ENCODE peak calls at places on chromosome 1, in six cellular contexts. One of them, this sample, is unnamed.

GRCh38 chr1:28280501-28280900 is 21.2 kb downstream of the SESN2 start:
- DNase-seq in HT-29: no peak
- DNase-seq in AG20443: no peak
- DNase-seq in naive thymus-derived CD8-positive, alpha-beta T cell: no peak
- DNase-seq in hepatocyte: no peak
- DNase-seq in NCI-H1092: no peak
- DNase-seq in this sample: no peak

GRCh38 chr1:54135436-54136120 is 17.2 kb downstream of the CDCP2 start:
- DNase-seq in HT-29: no peak
- DNase-seq in AG20443: no peak
- DNase-seq in naive thymus-derived CD8-positive, alpha-beta T cell: no peak
- DNase-seq in hepatocyte: no peak
- DNase-seq in NCI-H1092: no peak
- DNase-seq in this sample: no peak

GRCh38 chr1:218266356-218266755 is 18.7 kb upstream of the RRP15 start:
- DNase-seq in HT-29: no peak
- DNase-seq in AG20443: no peak
- DNase-seq in naive thymus-derived CD8-positive, alpha-beta T cell: no peak
- DNase-seq in hepatocyte: no peak
- DNase-seq in NCI-H1092: no peak
- DNase-seq in this sample: no peak

GRCh38 chr1:226371866-226372490 is 35.9 kb downstream of the PARP1 start:
- DNase-seq in HT-29: no peak
- DNase-seq in AG20443: no peak
- DNase-seq in naive thymus-derived CD8-positive, alpha-beta T cell: no peak
- DNase-seq in hepatocyte: no peak
- DNase-seq in NCI-H1092: no peak
- DNase-seq in this sample: no peak

GRCh38 chr1:27353166-27353565 is 11.3 kb downstream of the SYTL1 start:
- DNase-seq in HT-29: no peak
- DNase-seq in AG20443: no peak
- DNase-seq in naive thymus-derived CD8-positive, alpha-beta T cell: no peak
- DNase-seq in hepatocyte: no peak
- DNase-seq in NCI-H1092: no peak
- DNase-seq in this sample: no peak

GRCh38 chr1:94978401-94978800 is 51.5 kb upstream of the CNN3 start:
- DNase-seq in HT-29: no peak
- DNase-seq in AG20443: no peak
- DNase-seq in naive thymus-derived CD8-positive, alpha-beta T cell: no peak
- DNase-seq in hepatocyte: no peak
- DNase-seq in NCI-H1092: no peak
- DNase-seq in this sample: no peak

GRCh38 chr1:168391759-168392681 is 111.3 kb downstream of the TBX19 start:
- DNase-seq in HT-29: no peak
- DNase-seq in AG20443: no peak
- DNase-seq in naive thymus-derived CD8-positive, alpha-beta T cell: no peak
- DNase-seq in hepatocyte: no peak
- DNase-seq in NCI-H1092: peak
- DNase-seq in this sample: no peak

GRCh38 chr1:8712413-8713229 is 104.8 kb downstream of the RERE start:
- DNase-seq in HT-29: peak
- DNase-seq in AG20443: peak
- DNase-seq in naive thymus-derived CD8-positive, alpha-beta T cell: no peak
- DNase-seq in hepatocyte: peak
- DNase-seq in NCI-H1092: peak
- DNase-seq in this sample: no peak

GRCh38 chr1:157198619-157199420 is 60.6 kb upstream of the ETV3 start:
- DNase-seq in HT-29: peak
- DNase-seq in AG20443: no peak
- DNase-seq in naive thymus-derived CD8-positive, alpha-beta T cell: no peak
- DNase-seq in hepatocyte: peak
- DNase-seq in NCI-H1092: no peak
- DNase-seq in this sample: no peak

GRCh38 chr1:89732643-89733222 is 88.1 kb upstream of the LRRC8D start:
- DNase-seq in HT-29: no peak
- DNase-seq in AG20443: no peak
- DNase-seq in naive thymus-derived CD8-positive, alpha-beta T cell: no peak
- DNase-seq in hepatocyte: no peak
- DNase-seq in NCI-H1092: no peak
- DNase-seq in this sample: no peak

GRCh38 chr1:47935856-47936255 is 61.3 kb downstream of the TRABD2B start:
- DNase-seq in HT-29: no peak
- DNase-seq in AG20443: no peak
- DNase-seq in naive thymus-derived CD8-positive, alpha-beta T cell: no peak
- DNase-seq in hepatocyte: no peak
- DNase-seq in NCI-H1092: no peak
- DNase-seq in this sample: no peak

GRCh38 chr1:199550384-199551067 is 477.0 kb upstream of the NR5A2 start:
- DNase-seq in HT-29: no peak
- DNase-seq in AG20443: no peak
- DNase-seq in naive thymus-derived CD8-positive, alpha-beta T cell: no peak
- DNase-seq in hepatocyte: peak
- DNase-seq in NCI-H1092: no peak
- DNase-seq in this sample: no peak

GRCh38 chr1:107936498-107937481 is 28.2 kb downstream of the VAV3 start:
- DNase-seq in HT-29: peak
- DNase-seq in AG20443: peak
- DNase-seq in naive thymus-derived CD8-positive, alpha-beta T cell: no peak
- DNase-seq in hepatocyte: peak
- DNase-seq in NCI-H1092: no peak
- DNase-seq in this sample: peak

GRCh38 chr1:41728403-41729202 is 190.1 kb downstream of the HIVEP3 start:
- DNase-seq in HT-29: no peak
- DNase-seq in AG20443: no peak
- DNase-seq in naive thymus-derived CD8-positive, alpha-beta T cell: peak
- DNase-seq in hepatocyte: no peak
- DNase-seq in NCI-H1092: no peak
- DNase-seq in this sample: no peak

GRCh38 chr1:9927259-9927658 is 15.9 kb downstream of the LZIC start:
- DNase-seq in HT-29: no peak
- DNase-seq in AG20443: no peak
- DNase-seq in naive thymus-derived CD8-positive, alpha-beta T cell: no peak
- DNase-seq in hepatocyte: no peak
- DNase-seq in NCI-H1092: no peak
- DNase-seq in this sample: no peak

GRCh38 chr1:16162163-16162822 is 6.4 kb upstream of the EPHA2 start:
- DNase-seq in HT-29: peak
- DNase-seq in AG20443: no peak
- DNase-seq in naive thymus-derived CD8-positive, alpha-beta T cell: peak
- DNase-seq in hepatocyte: peak
- DNase-seq in NCI-H1092: no peak
- DNase-seq in this sample: no peak

GRCh38 chr1:203440780-203441179 is 34.8 kb upstream of the PRELP start:
- DNase-seq in HT-29: peak
- DNase-seq in AG20443: peak
- DNase-seq in naive thymus-derived CD8-positive, alpha-beta T cell: no peak
- DNase-seq in hepatocyte: peak
- DNase-seq in NCI-H1092: peak
- DNase-seq in this sample: no peak

GRCh38 chr1:232906441-232906840 is 44.0 kb upstream of the NTPCR start:
- DNase-seq in HT-29: no peak
- DNase-seq in AG20443: no peak
- DNase-seq in naive thymus-derived CD8-positive, alpha-beta T cell: no peak
- DNase-seq in hepatocyte: no peak
- DNase-seq in NCI-H1092: no peak
- DNase-seq in this sample: no peak

GRCh38 chr1:29698033-29698432 is 461.7 kb downstream of the PTPRU start:
- DNase-seq in HT-29: peak
- DNase-seq in AG20443: peak
- DNase-seq in naive thymus-derived CD8-positive, alpha-beta T cell: no peak
- DNase-seq in hepatocyte: peak
- DNase-seq in NCI-H1092: no peak
- DNase-seq in this sample: no peak

GRCh38 chr1:156625436-156626078 is 6.3 kb downstream of the HAPLN2 start:
- DNase-seq in HT-29: peak
- DNase-seq in AG20443: peak
- DNase-seq in naive thymus-derived CD8-positive, alpha-beta T cell: peak
- DNase-seq in hepatocyte: peak
- DNase-seq in NCI-H1092: peak
- DNase-seq in this sample: no peak

GRCh38 chr1:2391034-2391384 is 345 bp downstream of the MORN1 start:
- DNase-seq in HT-29: peak
- DNase-seq in AG20443: peak
- DNase-seq in naive thymus-derived CD8-positive, alpha-beta T cell: no peak
- DNase-seq in hepatocyte: peak
- DNase-seq in NCI-H1092: no peak
- DNase-seq in this sample: no peak

GRCh38 chr1:41108696-41109284 is 87.3 kb upstream of the SLFNL1 start:
- DNase-seq in HT-29: no peak
- DNase-seq in AG20443: peak
- DNase-seq in naive thymus-derived CD8-positive, alpha-beta T cell: no peak
- DNase-seq in hepatocyte: no peak
- DNase-seq in NCI-H1092: no peak
- DNase-seq in this sample: no peak

GRCh38 chr1:247904122-247904521 is 8.7 kb downstream of the OR2W3 start:
- DNase-seq in HT-29: no peak
- DNase-seq in AG20443: no peak
- DNase-seq in naive thymus-derived CD8-positive, alpha-beta T cell: no peak
- DNase-seq in hepatocyte: no peak
- DNase-seq in NCI-H1092: no peak
- DNase-seq in this sample: no peak

GRCh38 chr1:158520955-158521665 is 33.1 kb downstream of the OR6Y1 start:
- DNase-seq in HT-29: no peak
- DNase-seq in AG20443: no peak
- DNase-seq in naive thymus-derived CD8-positive, alpha-beta T cell: no peak
- DNase-seq in hepatocyte: no peak
- DNase-seq in NCI-H1092: no peak
- DNase-seq in this sample: no peak

GRCh38 chr1:20090641-20091040 is 20.6 kb downstream of the PLA2G5 start:
- DNase-seq in HT-29: no peak
- DNase-seq in AG20443: no peak
- DNase-seq in naive thymus-derived CD8-positive, alpha-beta T cell: no peak
- DNase-seq in hepatocyte: no peak
- DNase-seq in NCI-H1092: no peak
- DNase-seq in this sample: no peak

GRCh38 chr1:88608139-88608943 is 75.7 kb upstream of the PKN2 start:
- DNase-seq in HT-29: peak
- DNase-seq in AG20443: peak
- DNase-seq in naive thymus-derived CD8-positive, alpha-beta T cell: no peak
- DNase-seq in hepatocyte: peak
- DNase-seq in NCI-H1092: no peak
- DNase-seq in this sample: no peak

GRCh38 chr1:147825586-147825985 is 65.2 kb upstream of the GJA5 start:
- DNase-seq in HT-29: no peak
- DNase-seq in AG20443: no peak
- DNase-seq in naive thymus-derived CD8-positive, alpha-beta T cell: no peak
- DNase-seq in hepatocyte: no peak
- DNase-seq in NCI-H1092: no peak
- DNase-seq in this sample: no peak

GRCh38 chr1:214280386-214281029 is 451 bp upstream of the SMYD2 start:
- DNase-seq in HT-29: peak
- DNase-seq in AG20443: peak
- DNase-seq in naive thymus-derived CD8-positive, alpha-beta T cell: no peak
- DNase-seq in hepatocyte: peak
- DNase-seq in NCI-H1092: no peak
- DNase-seq in this sample: no peak